ENCODE peak calls at places on chromosomes 7 and 10, in five cellular contexts. E, J, T, Q and Z are unnamed samples.

GRCh38 chr10:19592276-19592675 is 224.0 kb upstream of the PLXDC2 start:
- DNase-seq in E (no peak), J (no peak), T (no peak), Q (no peak), Z (no peak)

GRCh38 chr10:11578802-11579255 is 32.6 kb downstream of the USP6NL start:
- DNase-seq in E (no peak), J (peak; percentile 40), T (no peak), Q (no peak), Z (no peak)

GRCh38 chr7:135283959-135284638 is 50.5 kb downstream of the STRA8 start:
- DNase-seq in E (no peak), J (no peak), T (no peak), Q (no peak), Z (no peak)

GRCh38 chr7:130944997-130945396 is 211.0 kb upstream of the KLF14 start:
- DNase-seq in E (no peak), J (no peak), T (no peak), Q (no peak), Z (no peak)

GRCh38 chr10:71128311-71129010 is 83.9 kb upstream of the UNC5B start:
- DNase-seq in E (no peak), J (no peak), T (no peak), Q (no peak), Z (no peak)

GRCh38 chr10:99777918-99778716 is 4.3 kb upstream of the ABCC2 start:
- DNase-seq in E (no peak), J (no peak), T (no peak), Q (no peak), Z (no peak)

GRCh38 chr7:148264933-148265557 is 325.5 kb upstream of the C7orf33 start:
- DNase-seq in E (no peak), J (no peak), T (no peak), Q (no peak), Z (peak; percentile 36)

GRCh38 chr7:92633211-92633906 is 43.2 kb upstream of the FAM133B start:
- DNase-seq in E (no peak), J (no peak), T (no peak), Q (no peak), Z (no peak)

GRCh38 chr10:15419279-15419874 is 48.3 kb upstream of the FAM171A1 start:
- DNase-seq in E (no peak), J (peak; percentile 16), T (no peak), Q (peak; percentile 14), Z (no peak)

GRCh38 chr7:24406053-24406561 is 122.1 kb downstream of the NPY start:
- DNase-seq in E (no peak), J (no peak), T (no peak), Q (no peak), Z (no peak)

GRCh38 chr10:31607481-31607880 is 288.5 kb downstream of the ZEB1 start:
- DNase-seq in E (no peak), J (no peak), T (no peak), Q (no peak), Z (no peak)

GRCh38 chr10:84329094-84329611 is 764 bp downstream of the CCSER2 start:
- DNase-seq in E (no peak), J (peak; percentile 69), T (no peak), Q (peak; percentile 55), Z (no peak)

GRCh38 chr10:112491144-112491543 is 44.1 kb downstream of the VTI1A start:
- DNase-seq in E (no peak), J (no peak), T (no peak), Q (no peak), Z (no peak)

GRCh38 chr10:63673246-63673645 is 152.0 kb downstream of the REEP3 start:
- DNase-seq in E (no peak), J (no peak), T (no peak), Q (no peak), Z (no peak)